ENCODE peak calls at places on chromosomes 13 and 19, in ten cellular contexts. R is IMR-90; J is osteoblast; U is NCI-H1694 treated with DMSO at 0.1 percent for 48 hours; O is activated naive CD4-positive, alpha-beta T cell treated with anti-CD3 and anti-CD28 coated beads, Interleukin-2, amount 50 U/mL, for 16 hours; X is LoVo; Q is fibroblast of the conjunctiva; C is G401; L is HEK293T; Z is NCI-H2029 treated with DMSO at 0.1 percent for 48 hours. K is an unnamed sample.

GRCh38 chr13:48875071-48875470 is 100.6 kb upstream of the FNDC3A start:
- DNase-seq in J (no peak), U (no peak), C (no peak), R (no peak), O (no peak), X (no peak), Q (no peak), L (no peak), Z (no peak), K (no peak)

GRCh38 chr19:48628486-48629296 is 8.5 kb downstream of the DBP start:
- DNase-seq in U (no peak), C (peak), Z (no peak), R (no peak), O (no peak), L (no peak), X (no peak), Q (no peak), J (peak), K (peak)

GRCh38 chr13:73416093-73416492 is 357.3 kb downstream of the KLF5 start:
- DNase-seq in O (no peak), R (no peak), Q (no peak), J (peak), X (no peak), L (no peak), C (no peak), U (no peak), Z (no peak), K (no peak)

GRCh38 chr13:29436291-29436690 is 159.2 kb downstream of the SLC7A1 start:
- DNase-seq in C (no peak), R (peak), O (no peak), L (no peak), Z (no peak), J (no peak), U (no peak), X (peak), Q (peak), K (no peak)

GRCh38 chr13:101660711-101661110 is 208.2 kb downstream of the ITGBL1 start:
- DNase-seq in J (no peak), U (no peak), X (no peak), L (no peak), Z (no peak), O (no peak), C (no peak), R (no peak), Q (no peak), K (no peak)

GRCh38 chr19:7986321-7987083 is 18.9 kb downstream of the ELAVL1 start:
- DNase-seq in L (no peak), C (peak), R (peak), Q (no peak), X (no peak), J (peak), U (no peak), O (no peak), Z (no peak), K (no peak)

GRCh38 chr19:51627491-51628138 is 2.6 kb downstream of the SIGLEC5 start:
- DNase-seq in R (no peak), U (no peak), O (no peak), L (no peak), Z (no peak), X (no peak), J (no peak), C (no peak), Q (no peak), K (no peak)

GRCh38 chr19:29966594-29967249 is 24.7 kb downstream of the URI1 start:
- DNase-seq in Q (no peak), L (no peak), R (peak), O (no peak), U (no peak), X (no peak), C (peak), J (no peak), Z (no peak), K (no peak)

GRCh38 chr13:67736646-67737420 is 506.7 kb upstream of the PCDH9 start:
- DNase-seq in Z (no peak), R (peak), Q (peak), O (no peak), X (no peak), J (no peak), L (peak), C (peak), U (peak), K (no peak)

GRCh38 chr19:15195987-15196682 is 4.7 kb downstream of the NOTCH3 start:
- DNase-seq in Q (no peak), C (no peak), U (no peak), X (peak), J (peak), R (no peak), L (peak), O (peak), Z (peak), K (no peak)

GRCh38 chr19:41431426-41432386 is 4.5 kb upstream of the B3GNT8 start:
- DNase-seq in Z (no peak), R (peak), U (no peak), X (no peak), O (no peak), Q (peak), J (peak), C (peak), L (no peak), K (peak)

GRCh38 chr13:106989866-106990265 is 421.9 kb upstream of the ARGLU1 start:
- DNase-seq in L (no peak), R (no peak), J (no peak), Z (no peak), C (no peak), X (no peak), U (no peak), Q (no peak), O (no peak), K (no peak)

GRCh38 chr19:46925548-46925950 is 64.8 kb downstream of the ARHGAP35 start:
- DNase-seq in L (no peak), R (no peak), O (no peak), Z (no peak), J (no peak), X (peak), Q (no peak), C (no peak), U (no peak), K (no peak)

GRCh38 chr19:12052571-12053169 is at the start of gene ZNF878:
- DNase-seq in Z (peak), C (peak), X (peak), Q (peak), U (no peak), O (peak), R (peak), J (peak), L (no peak), K (peak)

GRCh38 chr13:22483276-22483675 is 697.5 kb upstream of the SGCG start:
- DNase-seq in Q (no peak), J (no peak), X (no peak), C (peak), L (no peak), R (no peak), U (no peak), O (no peak), Z (no peak), K (no peak)

GRCh38 chr19:32677657-32678056 is 2.0 kb downstream of the RGS9BP start:
- DNase-seq in O (no peak), R (no peak), U (no peak), L (no peak), C (peak), X (no peak), Q (peak), Z (no peak), J (no peak), K (no peak)

GRCh38 chr19:14459703-14460102 is 15.5 kb downstream of the PTGER1 start:
- DNase-seq in U (no peak), X (no peak), Q (no peak), C (no peak), R (no peak), J (no peak), Z (no peak), L (no peak), O (no peak), K (no peak)